ENCODE peak calls at places on chromosomes 12 and 14, in five cellular contexts. One of them, this sample, is unnamed.

GRCh38 chr12:57836442-57837375 is 9.8 kb downstream of the CTDSP2 start:
- DNase-seq in MV-4-11: peak; percentile 77
- DNase-seq in SIG-M5: no peak
- DNase-seq in amniotic stem cell: no peak
- DNase-seq in IMR-90: peak; percentile 86
- DNase-seq in this sample: peak; percentile 76

GRCh38 chr12:46546634-46547273 is 174.2 kb upstream of the SLC38A2 start:
- DNase-seq in MV-4-11: peak; percentile 53
- DNase-seq in IMR-90: peak; percentile 80
- DNase-seq in SIG-M5: no peak
- DNase-seq in amniotic stem cell: no peak
- DNase-seq in this sample: no peak

GRCh38 chr14:76267322-76268012 is 108.5 kb upstream of the ESRRB start:
- DNase-seq in amniotic stem cell: no peak
- DNase-seq in MV-4-11: no peak
- DNase-seq in IMR-90: peak; percentile 21
- DNase-seq in SIG-M5: no peak
- DNase-seq in this sample: no peak

GRCh38 chr14:88802596-88802995 is 9.8 kb upstream of the EML5 start:
- DNase-seq in IMR-90: no peak
- DNase-seq in MV-4-11: no peak
- DNase-seq in amniotic stem cell: no peak
- DNase-seq in SIG-M5: no peak
- DNase-seq in this sample: no peak

GRCh38 chr12:81095470-81096232 is 17.8 kb downstream of the ACSS3 start:
- DNase-seq in MV-4-11: no peak
- DNase-seq in IMR-90: no peak
- DNase-seq in SIG-M5: no peak
- DNase-seq in amniotic stem cell: no peak
- DNase-seq in this sample: no peak

GRCh38 chr14:74684444-74684843 is 28.4 kb downstream of the AREL1 start:
- DNase-seq in amniotic stem cell: no peak
- DNase-seq in IMR-90: no peak
- DNase-seq in SIG-M5: peak; percentile 51
- DNase-seq in MV-4-11: peak; percentile 85
- DNase-seq in this sample: no peak

GRCh38 chr12:132545955-132546354 is 56.0 kb downstream of the FBRSL1 start:
- DNase-seq in IMR-90: no peak
- DNase-seq in amniotic stem cell: no peak
- DNase-seq in MV-4-11: no peak
- DNase-seq in SIG-M5: no peak
- DNase-seq in this sample: no peak

GRCh38 chr14:100303179-100303578 is 3.1 kb downstream of the SLC25A29 start:
- DNase-seq in MV-4-11: no peak
- DNase-seq in IMR-90: no peak
- DNase-seq in amniotic stem cell: no peak
- DNase-seq in SIG-M5: no peak
- DNase-seq in this sample: no peak

GRCh38 chr12:46857486-46857885 is 31.7 kb upstream of the SLC38A4 start:
- DNase-seq in SIG-M5: no peak
- DNase-seq in IMR-90: no peak
- DNase-seq in amniotic stem cell: no peak
- DNase-seq in MV-4-11: no peak
- DNase-seq in this sample: no peak

GRCh38 chr12:13347241-13348043 is 150.9 kb downstream of the EMP1 start:
- DNase-seq in IMR-90: peak; percentile 56
- DNase-seq in SIG-M5: no peak
- DNase-seq in MV-4-11: peak; percentile 41
- DNase-seq in amniotic stem cell: no peak
- DNase-seq in this sample: no peak

GRCh38 chr12:67354966-67355365 is 85.8 kb downstream of the CAND1 start:
- DNase-seq in amniotic stem cell: no peak
- DNase-seq in SIG-M5: no peak
- DNase-seq in IMR-90: peak; percentile 8
- DNase-seq in MV-4-11: no peak
- DNase-seq in this sample: no peak

GRCh38 chr14:31169877-31170276 is 37.7 kb downstream of the HECTD1 start:
- DNase-seq in SIG-M5: no peak
- DNase-seq in IMR-90: no peak
- DNase-seq in amniotic stem cell: no peak
- DNase-seq in MV-4-11: no peak
- DNase-seq in this sample: no peak

GRCh38 chr14:100588671-100589070 is 1.5 kb upstream of the BEGAIN start:
- DNase-seq in MV-4-11: no peak
- DNase-seq in SIG-M5: no peak
- DNase-seq in IMR-90: no peak
- DNase-seq in amniotic stem cell: no peak
- DNase-seq in this sample: no peak

GRCh38 chr12:67742461-67742860 is 93.9 kb downstream of the DYRK2 start:
- DNase-seq in IMR-90: peak; percentile 55
- DNase-seq in MV-4-11: no peak
- DNase-seq in amniotic stem cell: no peak
- DNase-seq in SIG-M5: no peak
- DNase-seq in this sample: no peak

GRCh38 chr14:105365681-105366080 is 32.7 kb upstream of the TEX22 start:
- DNase-seq in amniotic stem cell: no peak
- DNase-seq in SIG-M5: no peak
- DNase-seq in IMR-90: no peak
- DNase-seq in MV-4-11: no peak
- DNase-seq in this sample: no peak

GRCh38 chr12:75694891-75695290 is 183.5 kb upstream of the KRR1 start:
- DNase-seq in IMR-90: peak; percentile 43
- DNase-seq in SIG-M5: no peak
- DNase-seq in MV-4-11: no peak
- DNase-seq in amniotic stem cell: no peak
- DNase-seq in this sample: no peak

GRCh38 chr12:46783881-46784280 is 41.9 kb downstream of the SLC38A4 start:
- DNase-seq in IMR-90: peak; percentile 43
- DNase-seq in MV-4-11: no peak
- DNase-seq in amniotic stem cell: no peak
- DNase-seq in SIG-M5: no peak
- DNase-seq in this sample: no peak

GRCh38 chr12:10453144-10453543 is at the start of gene KLRC1:
- DNase-seq in IMR-90: no peak
- DNase-seq in SIG-M5: no peak
- DNase-seq in MV-4-11: no peak
- DNase-seq in amniotic stem cell: no peak
- DNase-seq in this sample: no peak

GRCh38 chr12:132397934-132398385 is 68.6 kb upstream of the GALNT9 start:
- DNase-seq in IMR-90: no peak
- DNase-seq in amniotic stem cell: no peak
- DNase-seq in MV-4-11: no peak
- DNase-seq in SIG-M5: no peak
- DNase-seq in this sample: no peak

GRCh38 chr14:69636051-69636639 is 24.7 kb downstream of the SUSD6 start:
- DNase-seq in MV-4-11: no peak
- DNase-seq in amniotic stem cell: no peak
- DNase-seq in SIG-M5: no peak
- DNase-seq in IMR-90: no peak
- DNase-seq in this sample: no peak

GRCh38 chr14:52835122-52835903 is 43.9 kb upstream of the GNPNAT1 start:
- DNase-seq in IMR-90: peak; percentile 43
- DNase-seq in SIG-M5: no peak
- DNase-seq in amniotic stem cell: peak; percentile 39
- DNase-seq in MV-4-11: peak; percentile 51
- DNase-seq in this sample: no peak

GRCh38 chr14:83071888-83072501 is 1538.3 kb upstream of the SEL1L start:
- DNase-seq in SIG-M5: no peak
- DNase-seq in amniotic stem cell: no peak
- DNase-seq in IMR-90: peak; percentile 19
- DNase-seq in MV-4-11: peak; percentile 34
- DNase-seq in this sample: no peak

GRCh38 chr12:114938487-114939210 is 254.7 kb upstream of the TBX3 start:
- DNase-seq in amniotic stem cell: no peak
- DNase-seq in IMR-90: no peak
- DNase-seq in MV-4-11: no peak
- DNase-seq in SIG-M5: no peak
- DNase-seq in this sample: no peak

GRCh38 chr12:70049596-70050360 is 193.5 kb upstream of the CNOT2 start:
- DNase-seq in SIG-M5: no peak
- DNase-seq in MV-4-11: peak; percentile 65
- DNase-seq in IMR-90: no peak
- DNase-seq in amniotic stem cell: no peak
- DNase-seq in this sample: no peak

GRCh38 chr14:50666772-50667490 is 1.2 kb downstream of the SAV1 start:
- DNase-seq in MV-4-11: peak; percentile 49
- DNase-seq in SIG-M5: no peak
- DNase-seq in IMR-90: peak; percentile 73
- DNase-seq in amniotic stem cell: peak; percentile 18
- DNase-seq in this sample: peak; percentile 43

GRCh38 chr14:66365388-66365787 is 120.8 kb upstream of the CCDC196 start:
- DNase-seq in SIG-M5: no peak
- DNase-seq in amniotic stem cell: no peak
- DNase-seq in IMR-90: no peak
- DNase-seq in MV-4-11: no peak
- DNase-seq in this sample: no peak